ENCODE peak calls at places on chromosomes 6 and 20, in five cellular contexts. L is brain microvascular endothelial cell, T is GM03348, G is left cardiac atrium, F is IMR-90. K is an unnamed sample.

GRCh38 chr20:33110147-33110825 is 30.8 kb downstream of the BPIFB4 start:
- DNase-seq in T (no peak), L (no peak), G (no peak), F (no peak), K (no peak)

GRCh38 chr20:16438100-16438499 is 135.1 kb downstream of the KIF16B start:
- DNase-seq in T (no peak), G (no peak), F (no peak), L (no peak), K (no peak)

GRCh38 chr6:165508321-165508889 is 154.6 kb downstream of the PDE10A start:
- DNase-seq in T (no peak), G (no peak), L (no peak), F (no peak), K (no peak)

GRCh38 chr6:138403324-138403800 is 661 bp upstream of the HEBP2 start:
- DNase-seq in T (peak), G (peak), F (no peak), L (no peak), K (peak)

GRCh38 chr6:169319561-169319960 is 65.9 kb upstream of the THBS2 start:
- DNase-seq in G (no peak), F (peak), T (no peak), L (no peak), K (no peak)

GRCh38 chr20:2753456-2754040 is 46.9 kb downstream of the CPXM1 start:
- DNase-seq in G (no peak), T (no peak), L (no peak), F (no peak), K (no peak)

GRCh38 chr6:3383525-3383924 is 73.3 kb downstream of the SLC22A23 start:
- DNase-seq in T (no peak), F (peak), G (no peak), L (peak), K (no peak)

GRCh38 chr20:48728042-48728837 is 99.6 kb downstream of the PREX1 start:
- DNase-seq in L (no peak), F (no peak), T (no peak), G (no peak), K (no peak)

GRCh38 chr20:36574278-36575065 is 1.1 kb downstream of the TGIF2 start:
- DNase-seq in F (peak), L (peak), T (peak), G (peak), K (peak)